ENCODE peak calls at places on chromosome 15, in four cellular contexts. N, D, R and J are unnamed samples.
A peak's percentile ranks its signal among the peaks of the same experiment; 100 is the strongest.

GRCh38 chr15:78873796-78874761 is 1.4 kb downstream of the MORF4L1 start:
- DNase-seq in N (peak; percentile 35), D (no peak), R (peak; percentile 71), J (no peak)

GRCh38 chr15:67957435-67958139 is 96.5 kb upstream of the PIAS1 start:
- DNase-seq in N (no peak), D (no peak), R (no peak), J (no peak)

GRCh38 chr15:88331291-88331690 is 74.8 kb upstream of the NTRK3 start:
- DNase-seq in N (peak; percentile 80), D (peak; percentile 29), R (peak; percentile 68), J (peak; percentile 91)

GRCh38 chr15:67063689-67064606 is 1.5 kb upstream of the SMAD3 start:
- DNase-seq in N (peak; percentile 83), D (peak; percentile 90), R (peak; percentile 92), J (peak; percentile 69)

GRCh38 chr15:90513448-90513847 is 16.3 kb upstream of the CRTC3 start:
- DNase-seq in N (no peak), D (peak; percentile 59), R (peak; percentile 21), J (no peak)

GRCh38 chr15:80478075-80478474 is 73.9 kb downstream of the ARNT2 start:
- DNase-seq in N (no peak), D (no peak), R (no peak), J (no peak)

GRCh38 chr15:99170476-99171065 is 65.7 kb downstream of the SYNM start:
- DNase-seq in N (no peak), D (no peak), R (no peak), J (no peak)

GRCh38 chr15:58875343-58875742 is 58.1 kb downstream of the SLTM start:
- DNase-seq in N (no peak), D (no peak), R (no peak), J (no peak)

GRCh38 chr15:90646662-90647305 is 70.4 kb upstream of the BLM start:
- DNase-seq in N (no peak), D (no peak), R (no peak), J (no peak)

GRCh38 chr15:100650685-100651084 is 48.3 kb downstream of the ASB7 start:
- DNase-seq in N (peak; percentile 21), D (no peak), R (no peak), J (no peak)

GRCh38 chr15:70752142-70752754 is 11.1 kb downstream of the UACA start:
- DNase-seq in N (no peak), D (no peak), R (no peak), J (no peak)

GRCh38 chr15:60972866-60973265 is 256.2 kb downstream of the RORA start:
- DNase-seq in N (no peak), D (no peak), R (peak; percentile 3), J (no peak)

GRCh38 chr15:60971719-60972118 is 257.4 kb downstream of the RORA start:
- DNase-seq in N (no peak), D (no peak), R (no peak), J (no peak)

GRCh38 chr15:60973637-60974415 is 255.3 kb downstream of the RORA start:
- DNase-seq in N (no peak), D (no peak), R (no peak), J (no peak)

GRCh38 chr15:60970246-60971170 is 258.6 kb downstream of the RORA start:
- DNase-seq in N (no peak), D (no peak), R (no peak), J (no peak)

GRCh38 chr15:60972301-60972700 is 256.8 kb downstream of the RORA start:
- DNase-seq in N (no peak), D (no peak), R (no peak), J (no peak)
- TF ChIP-seq NR3C1 in N (no peak), D (no peak), R (no peak), J (no peak)

DNA sequence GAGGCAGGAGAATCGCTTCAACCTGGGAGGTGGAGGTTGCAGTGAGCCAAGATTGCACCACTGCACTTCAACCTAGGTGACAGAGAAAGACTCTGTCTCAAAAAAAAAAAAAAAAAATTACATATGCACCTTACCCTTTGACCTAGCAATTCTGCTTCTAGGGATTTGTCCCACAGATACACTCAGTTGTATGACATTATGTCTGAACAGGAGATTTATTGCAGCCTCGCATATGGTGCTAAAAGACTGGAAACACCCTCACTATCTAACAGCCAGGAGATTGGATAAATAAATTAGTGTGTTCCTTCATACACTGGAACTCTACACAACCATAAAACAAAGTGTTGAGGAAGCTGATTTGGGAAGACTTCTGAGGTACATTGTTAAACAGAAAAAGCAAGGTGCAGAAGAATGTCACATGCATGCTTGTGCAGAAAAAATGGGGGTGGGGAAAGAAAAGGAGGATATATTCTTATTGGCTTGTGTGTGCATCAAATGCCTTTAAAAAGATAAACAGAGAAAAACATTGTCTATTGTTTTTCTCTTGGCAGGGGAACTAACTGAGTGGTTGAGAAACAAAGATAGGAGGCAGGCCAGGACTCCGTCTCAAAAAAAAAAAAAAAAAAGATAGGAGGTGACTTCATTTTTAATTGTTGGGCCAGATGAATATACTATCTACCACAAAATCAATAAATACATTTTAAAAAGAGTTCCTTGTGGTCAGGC is 30.9 kb downstream of the PPCDC start:
- DNase-seq in N (no peak), D (no peak), R (no peak), J (no peak)
- TF ChIP-seq NR3C1 in N (no peak), D (no peak), R (no peak), J (no peak)

GRCh38 chr15:40293006-40293405 is 10.1 kb upstream of the ANKRD63 start:
- DNase-seq in N (no peak), D (no peak), R (no peak), J (no peak)

GRCh38 chr15:40290540-40291087 is 7.8 kb upstream of the ANKRD63 start:
- DNase-seq in N (no peak), D (no peak), R (no peak), J (peak; percentile 44)

GRCh38 chr15:40289140-40289775 is 6.4 kb upstream of the ANKRD63 start:
- DNase-seq in N (peak; percentile 15), D (no peak), R (no peak), J (no peak)

GRCh38 chr15:40292246-40292645 is 9.4 kb upstream of the ANKRD63 start:
- DNase-seq in N (no peak), D (no peak), R (no peak), J (no peak)

GRCh38 chr15:40291088-40291574 is 8.3 kb upstream of the ANKRD63 start:
- DNase-seq in N (peak; percentile 38), D (no peak), R (peak; percentile 77), J (peak; percentile 69)
- TF ChIP-seq NR3C1 in N (no peak), D (no peak), R (peak; percentile 85), J (no peak)

DNA sequence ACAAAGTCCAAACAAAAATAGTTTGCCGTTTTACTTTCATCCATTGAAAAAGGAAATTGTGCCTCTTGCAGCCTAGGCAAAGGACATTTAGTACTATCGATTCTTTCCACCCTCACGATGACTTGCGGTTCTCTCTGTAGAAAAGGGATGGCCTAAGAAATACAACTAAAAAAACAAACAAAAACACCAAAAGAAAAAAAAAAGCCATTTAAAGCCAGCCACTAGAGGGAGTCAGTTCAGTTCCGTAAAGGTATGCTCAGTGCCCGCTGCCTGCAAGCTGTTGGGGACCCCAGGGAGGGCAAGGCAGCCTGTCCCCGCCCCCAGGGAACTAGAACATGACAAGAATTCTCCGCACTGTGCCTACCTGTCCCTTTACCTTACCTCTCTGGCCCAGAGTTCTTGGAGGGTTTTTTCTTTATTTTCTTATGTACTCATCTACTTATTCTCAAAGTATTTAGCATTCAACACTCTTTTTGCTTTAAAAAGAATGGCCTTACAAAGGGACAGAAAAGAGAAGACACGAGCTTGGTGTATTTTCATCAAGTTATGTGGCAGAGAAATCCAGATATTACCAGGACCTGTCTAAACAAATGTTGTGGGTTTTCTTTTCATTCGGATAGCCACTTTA is 29.9 kb upstream of the NR2E3 start:
- DNase-seq in N (peak; percentile 90), D (peak; percentile 45), R (peak; percentile 53), J (peak; percentile 81)
- TF ChIP-seq NR3C1 in N (no peak), D (no peak), R (no peak), J (no peak)

GRCh38 chr15:29270169-29270955 is 740 bp upstream of the NSMCE3 start:
- DNase-seq in N (no peak), D (no peak), R (peak; percentile 9), J (no peak)
- TF ChIP-seq NR3C1 in N (no peak), D (no peak), R (no peak), J (no peak)

GRCh38 chr15:50944692-50945091 is 36.2 kb downstream of the AP4E1 start:
- DNase-seq in N (no peak), D (no peak), R (no peak), J (no peak)

GRCh38 chr15:50939911-50940310 is 31.4 kb downstream of the AP4E1 start:
- DNase-seq in N (no peak), D (peak; percentile 30), R (no peak), J (no peak)

GRCh38 chr15:50940506-50940905 is 32.0 kb downstream of the AP4E1 start:
- DNase-seq in N (peak; percentile 28), D (peak; percentile 8), R (peak; percentile 9), J (no peak)

GRCh38 chr15:50943623-50944022 is 35.1 kb downstream of the AP4E1 start:
- DNase-seq in N (no peak), D (no peak), R (no peak), J (no peak)

GRCh38 chr15:50945725-50946124 is 37.2 kb downstream of the AP4E1 start:
- DNase-seq in N (no peak), D (no peak), R (no peak), J (no peak)
- TF ChIP-seq NR3C1 in N (no peak), D (no peak), R (no peak), J (no peak)

GRCh38 chr15:77226652-77227051 is 155.7 kb upstream of the TSPAN3 start:
- DNase-seq in N (no peak), D (peak; percentile 18), R (no peak), J (no peak)

GRCh38 chr15:77225641-77226040 is 154.7 kb upstream of the TSPAN3 start:
- DNase-seq in N (no peak), D (peak; percentile 28), R (no peak), J (no peak)

GRCh38 chr15:77221708-77222107 is 150.8 kb upstream of the TSPAN3 start:
- DNase-seq in N (no peak), D (no peak), R (no peak), J (no peak)

GRCh38 chr15:77224352-77224751 is 153.4 kb upstream of the TSPAN3 start:
- DNase-seq in N (no peak), D (peak; percentile 53), R (no peak), J (no peak)

DNA sequence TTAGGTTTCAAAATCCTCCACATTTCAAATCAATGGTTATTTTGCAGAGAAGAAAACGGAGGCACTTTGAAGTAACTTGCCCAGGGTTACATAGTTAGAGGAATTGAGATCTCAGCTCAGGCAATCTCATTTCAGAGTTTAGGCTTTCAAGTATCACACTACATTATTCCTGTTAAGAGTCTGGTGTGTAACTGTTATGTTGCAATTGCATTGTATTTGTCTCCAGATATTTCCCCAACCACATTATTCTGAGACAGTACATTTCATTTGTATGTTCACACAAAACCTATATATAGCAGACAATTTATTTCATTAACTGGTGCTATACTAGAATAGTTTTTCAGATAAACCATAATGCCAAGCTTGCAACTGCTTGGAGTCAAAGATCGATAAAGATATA is 154.2 kb upstream of the TSPAN3 start:
- DNase-seq in N (no peak), D (no peak), R (no peak), J (no peak)
- TF ChIP-seq NR3C1 in N (no peak), D (no peak), R (no peak), J (no peak)